ENCODE peak calls at places on chromosome 4, in five cellular contexts. One of them, this sample, is unnamed.

GRCh38 chr4:53281438-53281837 is 84.4 kb downstream of the SCFD2 start:
- DNase-seq in H1: no peak
- DNase-seq in H9: no peak
- DNase-seq in IMR-90: peak; percentile 67
- DNase-seq in mesendoderm: no peak
- DNase-seq in this sample: peak; percentile 43

GRCh38 chr4:154586296-154587033 is 4.1 kb downstream of the FGA start:
- DNase-seq in H1: no peak
- DNase-seq in H9: no peak
- DNase-seq in IMR-90: no peak
- DNase-seq in mesendoderm: no peak
- DNase-seq in this sample: no peak

GRCh38 chr4:170234800-170235199 is 145.0 kb upstream of the AADAT start:
- DNase-seq in H1: no peak
- DNase-seq in H9: no peak
- DNase-seq in IMR-90: no peak
- DNase-seq in mesendoderm: no peak
- DNase-seq in this sample: no peak

GRCh38 chr4:14749910-14750309 is 252.4 kb upstream of the CPEB2 start:
- DNase-seq in H1: no peak
- DNase-seq in H9: peak; percentile 46
- DNase-seq in IMR-90: no peak
- DNase-seq in mesendoderm: peak; percentile 40
- DNase-seq in this sample: peak; percentile 8

GRCh38 chr4:64756016-64756415 is 346.8 kb upstream of the TECRL start:
- DNase-seq in H1: no peak
- DNase-seq in H9: no peak
- DNase-seq in IMR-90: no peak
- DNase-seq in mesendoderm: no peak
- DNase-seq in this sample: peak; percentile 67

GRCh38 chr4:186772936-186773335 is 49.3 kb upstream of the FAT1 start:
- DNase-seq in H1: no peak
- DNase-seq in H9: no peak
- DNase-seq in IMR-90: peak; percentile 86
- DNase-seq in mesendoderm: no peak
- DNase-seq in this sample: no peak

GRCh38 chr4:184810720-184811119 is 15.0 kb downstream of the ACSL1 start:
- DNase-seq in H1: no peak
- DNase-seq in H9: no peak
- DNase-seq in IMR-90: no peak
- DNase-seq in mesendoderm: no peak
- DNase-seq in this sample: no peak

GRCh38 chr4:48138936-48139335 is 4.9 kb upstream of the TXK start:
- DNase-seq in H1: no peak
- DNase-seq in H9: no peak
- DNase-seq in IMR-90: no peak
- DNase-seq in mesendoderm: no peak
- DNase-seq in this sample: no peak

GRCh38 chr4:168388890-168389289 is 70.3 kb upstream of the DDX60 start:
- DNase-seq in H1: no peak
- DNase-seq in H9: no peak
- DNase-seq in IMR-90: peak; percentile 70
- DNase-seq in mesendoderm: no peak
- DNase-seq in this sample: peak; percentile 33

GRCh38 chr4:144178414-144178813 is 37.9 kb upstream of the GYPA start:
- DNase-seq in H1: no peak
- DNase-seq in H9: no peak
- DNase-seq in IMR-90: no peak
- DNase-seq in mesendoderm: peak; percentile 72
- DNase-seq in this sample: no peak

GRCh38 chr4:175776217-175776616 is 35.8 kb downstream of the GPM6A start:
- DNase-seq in H1: peak; percentile 33
- DNase-seq in H9: peak; percentile 73
- DNase-seq in IMR-90: no peak
- DNase-seq in mesendoderm: peak; percentile 36
- DNase-seq in this sample: no peak

GRCh38 chr4:128831526-128832252 is 22.2 kb downstream of the JADE1 start:
- DNase-seq in H1: no peak
- DNase-seq in H9: peak; percentile 70
- DNase-seq in IMR-90: peak; percentile 57
- DNase-seq in mesendoderm: peak; percentile 96
- DNase-seq in this sample: peak; percentile 71

GRCh38 chr4:183241322-183241640 is 78.8 kb downstream of the CLDN22 start:
- DNase-seq in H1: no peak
- DNase-seq in H9: no peak
- DNase-seq in IMR-90: peak; percentile 93
- DNase-seq in mesendoderm: peak; percentile 86
- DNase-seq in this sample: peak; percentile 86

GRCh38 chr4:112060212-112060611 is 85.0 kb upstream of the FAM241A start:
- DNase-seq in H1: no peak
- DNase-seq in H9: no peak
- DNase-seq in IMR-90: peak; percentile 17
- DNase-seq in mesendoderm: peak; percentile 68
- DNase-seq in this sample: peak; percentile 50

GRCh38 chr4:170259631-170260153 is 169.9 kb upstream of the AADAT start:
- DNase-seq in H1: peak; percentile 84
- DNase-seq in H9: peak; percentile 94
- DNase-seq in IMR-90: peak; percentile 60
- DNase-seq in mesendoderm: peak; percentile 98
- DNase-seq in this sample: peak; percentile 93

GRCh38 chr4:6907658-6908191 is 1.9 kb upstream of the TBC1D14 start:
- DNase-seq in H1: no peak
- DNase-seq in H9: peak; percentile 71
- DNase-seq in IMR-90: no peak
- DNase-seq in mesendoderm: peak; percentile 66
- DNase-seq in this sample: no peak

GRCh38 chr4:38990241-38990640 is 42.0 kb downstream of the TMEM156 start:
- DNase-seq in H1: no peak
- DNase-seq in H9: no peak
- DNase-seq in IMR-90: no peak
- DNase-seq in mesendoderm: no peak
- DNase-seq in this sample: no peak

GRCh38 chr4:17478073-17478472 is 33.8 kb downstream of the QDPR start:
- DNase-seq in H1: no peak
- DNase-seq in H9: no peak
- DNase-seq in IMR-90: no peak
- DNase-seq in mesendoderm: no peak
- DNase-seq in this sample: no peak

GRCh38 chr4:31220921-31221320 is 500.8 kb downstream of the PCDH7 start:
- DNase-seq in H1: no peak
- DNase-seq in H9: no peak
- DNase-seq in IMR-90: no peak
- DNase-seq in mesendoderm: no peak
- DNase-seq in this sample: no peak

GRCh38 chr4:154004859-154005520 is 216.1 kb upstream of the SFRP2 start:
- DNase-seq in H1: no peak
- DNase-seq in H9: no peak
- DNase-seq in IMR-90: no peak
- DNase-seq in mesendoderm: peak; percentile 13
- DNase-seq in this sample: peak; percentile 99

GRCh38 chr4:7392438-7393374 is 42.0 kb downstream of the PSAPL1 start:
- DNase-seq in H1: no peak
- DNase-seq in H9: peak; percentile 30
- DNase-seq in IMR-90: peak; percentile 16
- DNase-seq in mesendoderm: peak; percentile 21
- DNase-seq in this sample: peak; percentile 4

GRCh38 chr4:155888171-155888570 is 15.3 kb upstream of the TDO2 start:
- DNase-seq in H1: no peak
- DNase-seq in H9: no peak
- DNase-seq in IMR-90: peak; percentile 9
- DNase-seq in mesendoderm: no peak
- DNase-seq in this sample: no peak

GRCh38 chr4:183919173-183919572 is 14.1 kb downstream of the STOX2 start:
- DNase-seq in H1: no peak
- DNase-seq in H9: no peak
- DNase-seq in IMR-90: no peak
- DNase-seq in mesendoderm: no peak
- DNase-seq in this sample: no peak

GRCh38 chr4:91325495-91325894 is 978.3 kb upstream of the GRID2 start:
- DNase-seq in H1: no peak
- DNase-seq in H9: no peak
- DNase-seq in IMR-90: no peak
- DNase-seq in mesendoderm: no peak
- DNase-seq in this sample: peak; percentile 45

GRCh38 chr4:14915018-14915417 is 87.3 kb upstream of the CPEB2 start:
- DNase-seq in H1: no peak
- DNase-seq in H9: no peak
- DNase-seq in IMR-90: no peak
- DNase-seq in mesendoderm: no peak
- DNase-seq in this sample: no peak

GRCh38 chr4:146186556-146186955 is 11.0 kb downstream of the LSM6 start:
- DNase-seq in H1: no peak
- DNase-seq in H9: no peak
- DNase-seq in IMR-90: no peak
- DNase-seq in mesendoderm: no peak
- DNase-seq in this sample: no peak

GRCh38 chr4:20615492-20616136 is 84.6 kb upstream of the PACRGL start:
- DNase-seq in H1: no peak
- DNase-seq in H9: no peak
- DNase-seq in IMR-90: no peak
- DNase-seq in mesendoderm: peak; percentile 37
- DNase-seq in this sample: no peak

GRCh38 chr4:3871881-3872833 is 106.0 kb downstream of the ADRA2C start:
- DNase-seq in H1: no peak
- DNase-seq in H9: peak; percentile 51
- DNase-seq in IMR-90: no peak
- DNase-seq in mesendoderm: peak; percentile 41
- DNase-seq in this sample: no peak

GRCh38 chr4:89078300-89078699 is 21.3 kb upstream of the FAM13A start:
- DNase-seq in H1: no peak
- DNase-seq in H9: no peak
- DNase-seq in IMR-90: no peak
- DNase-seq in mesendoderm: no peak
- DNase-seq in this sample: no peak

GRCh38 chr4:144592264-144592663 is 53.7 kb upstream of the HHIP start:
- DNase-seq in H1: no peak
- DNase-seq in H9: no peak
- DNase-seq in IMR-90: no peak
- DNase-seq in mesendoderm: no peak
- DNase-seq in this sample: no peak

GRCh38 chr4:98632258-98632657 is 26.2 kb downstream of the TSPAN5 start:
- DNase-seq in H1: no peak
- DNase-seq in H9: no peak
- DNase-seq in IMR-90: no peak
- DNase-seq in mesendoderm: no peak
- DNase-seq in this sample: no peak

GRCh38 chr4:151624606-151625565 is 135.9 kb downstream of the GATB start:
- DNase-seq in H1: no peak
- DNase-seq in H9: no peak
- DNase-seq in IMR-90: no peak
- DNase-seq in mesendoderm: no peak
- DNase-seq in this sample: no peak

GRCh38 chr4:69523385-69524132 is 27.9 kb upstream of the UGT2B4 start:
- DNase-seq in H1: no peak
- DNase-seq in H9: no peak
- DNase-seq in IMR-90: no peak
- DNase-seq in mesendoderm: no peak
- DNase-seq in this sample: no peak

GRCh38 chr4:171932238-171932637 is 119.0 kb downstream of the GALNTL6 start:
- DNase-seq in H1: no peak
- DNase-seq in H9: no peak
- DNase-seq in IMR-90: no peak
- DNase-seq in mesendoderm: no peak
- DNase-seq in this sample: no peak

GRCh38 chr4:171928336-171928735 is 115.1 kb downstream of the GALNTL6 start:
- DNase-seq in H1: no peak
- DNase-seq in H9: no peak
- DNase-seq in IMR-90: no peak
- DNase-seq in mesendoderm: no peak
- DNase-seq in this sample: no peak

GRCh38 chr4:171929907-171930306 is 116.7 kb downstream of the GALNTL6 start:
- DNase-seq in H1: no peak
- DNase-seq in H9: no peak
- DNase-seq in IMR-90: no peak
- DNase-seq in mesendoderm: no peak
- DNase-seq in this sample: no peak

GRCh38 chr4:171924761-171925376 is 111.7 kb downstream of the GALNTL6 start:
- DNase-seq in H1: no peak
- DNase-seq in H9: no peak
- DNase-seq in IMR-90: no peak
- DNase-seq in mesendoderm: peak; percentile 5
- DNase-seq in this sample: no peak

DNA sequence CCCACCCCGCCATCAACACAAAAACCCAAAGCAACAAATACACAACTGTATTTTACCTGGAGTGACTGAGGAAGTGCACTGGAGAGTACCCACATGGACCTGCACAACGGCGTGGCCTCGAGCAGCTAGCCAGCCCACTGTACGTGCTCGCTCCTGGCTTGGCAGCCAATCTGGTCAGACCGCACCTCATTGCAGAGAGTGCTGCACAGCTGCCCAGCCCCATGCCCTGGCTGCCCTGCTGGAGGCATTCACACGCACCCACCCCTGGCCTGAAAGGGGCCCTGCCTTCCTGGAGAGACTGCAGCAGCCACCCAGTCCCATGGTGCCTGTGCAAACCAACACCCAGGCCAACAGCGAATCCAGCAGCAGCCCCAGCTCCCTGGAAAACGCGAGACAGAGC is 116.3 kb downstream of the GALNTL6 start:
- DNase-seq in H1: no peak
- DNase-seq in H9: no peak
- DNase-seq in IMR-90: no peak
- DNase-seq in mesendoderm: no peak
- DNase-seq in this sample: no peak
- H3K23ac ChIP-seq in H1: no peak overlapping the region
- H3K23ac ChIP-seq in H9: no peak overlapping the region
- H3K23ac ChIP-seq in IMR-90: no peak overlapping the region
- H3K23ac ChIP-seq in mesendoderm: no peak overlapping the region
- H3K23ac ChIP-seq in this sample: no peak overlapping the region

GRCh38 chr4:136562842-136563241 is 969.5 kb downstream of the PCDH18 start:
- DNase-seq in H1: no peak
- DNase-seq in H9: no peak
- DNase-seq in IMR-90: peak; percentile 51
- DNase-seq in mesendoderm: no peak
- DNase-seq in this sample: peak; percentile 48
- H3K4me2 ChIP-seq in H1: no peak overlapping the region
- H3K4me2 ChIP-seq in H9: no peak overlapping the region
- H3K4me2 ChIP-seq in IMR-90: no peak overlapping the region
- H3K4me2 ChIP-seq in mesendoderm: no peak overlapping the region
- H3K4me2 ChIP-seq in this sample: no peak overlapping the region

GRCh38 chr4:1543561-1543960 is 137.3 kb upstream of the NKX1-1 start:
- DNase-seq in H1: no peak
- DNase-seq in H9: no peak
- DNase-seq in IMR-90: no peak
- DNase-seq in mesendoderm: no peak
- DNase-seq in this sample: no peak
- H3K23ac ChIP-seq in H1: no peak overlapping the region
- H3K23ac ChIP-seq in H9: no peak overlapping the region
- H3K23ac ChIP-seq in IMR-90: no peak overlapping the region
- H3K23ac ChIP-seq in mesendoderm: no peak overlapping the region
- H3K23ac ChIP-seq in this sample: no peak overlapping the region

DNA sequence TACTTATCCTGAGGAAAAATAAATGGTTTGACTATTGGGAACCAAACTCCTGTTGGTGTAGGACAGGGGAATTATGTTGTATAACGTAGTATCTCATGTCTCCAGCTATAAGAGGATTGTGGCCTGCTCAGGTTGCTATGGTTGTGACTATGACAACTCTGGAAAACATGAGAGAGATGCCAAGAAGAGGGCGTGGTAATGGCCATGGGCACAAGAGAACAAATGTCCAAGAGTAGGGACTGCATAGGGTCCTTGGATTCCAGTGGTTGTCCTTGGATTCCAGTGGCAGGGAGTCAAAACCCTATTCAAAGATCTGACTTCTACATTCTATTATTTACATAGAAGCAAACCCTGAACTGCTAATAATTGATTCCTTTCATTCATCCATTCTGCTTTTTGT is 6.8 kb upstream of the MOB1B start:
- DNase-seq in H1: no peak
- DNase-seq in H9: no peak
- DNase-seq in IMR-90: no peak
- DNase-seq in mesendoderm: no peak
- DNase-seq in this sample: peak; percentile 54
- H3K4me2 ChIP-seq in H1: no peak overlapping the region
- H3K4me2 ChIP-seq in H9: no peak overlapping the region
- H3K4me2 ChIP-seq in IMR-90: no peak overlapping the region
- H3K4me2 ChIP-seq in mesendoderm: no peak overlapping the region
- H3K4me2 ChIP-seq in this sample: no peak overlapping the region

This sample was measured in mesenchymal stem cell.